ENCODE peak calls at places on chromosomes 4 and X, in six cellular contexts. O is neuronal stem cell, S is IMR-90, P is mesenchymal stem cell, U is H1, C is trophoblast cell. T is an unnamed sample.

GRCh38 chr4:139015948-139016451 is 419 bp downstream of the NOCT start:
- DNase-seq in O (no peak), S (peak), P (peak), U (no peak), C (no peak), T (no peak)

GRCh38 chrX:25015486-25016360 is at the start of gene ARX:
- DNase-seq in O (peak), S (peak), P (peak), U (peak), C (no peak), T (peak)

GRCh38 chrX:68043713-68044438 is 389.4 kb downstream of the OPHN1 start:
- DNase-seq in O (no peak), S (no peak), P (no peak), U (no peak), C (no peak), T (no peak)

GRCh38 chr4:150889306-150889705 is 125.8 kb downstream of the LRBA start:
- DNase-seq in O (no peak), S (no peak), P (no peak), U (no peak), C (no peak), T (no peak)

GRCh38 chr4:69731261-69731660 is 29.2 kb downstream of the SULT1B1 start:
- DNase-seq in O (no peak), S (no peak), P (no peak), U (no peak), C (no peak), T (no peak)

GRCh38 chr4:157818946-157819692 is 353.7 kb downstream of the GASK1B start:
- DNase-seq in O (no peak), S (no peak), P (no peak), U (no peak), C (no peak), T (no peak)

GRCh38 chr4:30768278-30768677 is 48.1 kb downstream of the PCDH7 start:
- DNase-seq in O (no peak), S (no peak), P (peak), U (no peak), C (no peak), T (no peak)

GRCh38 chr4:173446416-173446815 is 47.5 kb upstream of the SCRG1 start:
- DNase-seq in O (no peak), S (no peak), P (no peak), U (no peak), C (no peak), T (no peak)

GRCh38 chr4:158578476-158578875 is 56.8 kb downstream of the RXFP1 start:
- DNase-seq in O (no peak), S (peak), P (peak), U (no peak), C (no peak), T (no peak)

GRCh38 chrX:66918511-66918910 is 279.6 kb upstream of the EDA2R start:
- DNase-seq in O (no peak), S (no peak), P (no peak), U (no peak), C (no peak), T (no peak)

GRCh38 chrX:41688835-41689234 is at the start of gene GPR34:
- DNase-seq in O (no peak), S (no peak), P (no peak), U (no peak), C (no peak), T (no peak)

GRCh38 chrX:46757052-46757451 is 1.9 kb downstream of the SLC9A7 start:
- DNase-seq in O (no peak), S (no peak), P (no peak), U (no peak), C (no peak), T (no peak)

GRCh38 chrX:48474127-48474526 is 1.9 kb upstream of the FTSJ1 start:
- DNase-seq in O (no peak), S (no peak), P (peak), U (no peak), C (no peak), T (no peak)

GRCh38 chr4:173121044-173121685 is 47.4 kb upstream of the GALNT7 start:
- DNase-seq in O (no peak), S (peak), P (peak), U (no peak), C (peak), T (peak)

GRCh38 chrX:44914532-44915198 is 41.7 kb downstream of the KDM6A start:
- DNase-seq in O (no peak), S (peak), P (peak), U (no peak), C (no peak), T (no peak)

GRCh38 chr4:20490734-20491133 is 209.5 kb upstream of the PACRGL start:
- DNase-seq in O (no peak), S (no peak), P (no peak), U (no peak), C (no peak), T (no peak)

GRCh38 chrX:68454476-68455150 is 21.3 kb upstream of the OPHN1 start:
- DNase-seq in O (no peak), S (no peak), P (no peak), U (no peak), C (no peak), T (no peak)

GRCh38 chrX:124208675-124209074 is 123.8 kb upstream of the TEX13D start:
- DNase-seq in O (no peak), S (no peak), P (no peak), U (no peak), C (no peak), T (no peak)

GRCh38 chr4:189823611-189824010 is 117.1 kb upstream of the FRG1 start:
- DNase-seq in O (no peak), S (no peak), P (no peak), U (no peak), C (no peak), T (no peak)

GRCh38 chr4:16205298-16206164 is 20.7 kb downstream of the TAPT1 start:
- DNase-seq in O (no peak), S (no peak), P (peak), U (no peak), C (no peak), T (no peak)

GRCh38 chr4:5812506-5813229 is 80.2 kb downstream of the CRMP1 start:
- DNase-seq in O (peak), S (peak), P (peak), U (no peak), C (peak), T (no peak)

GRCh38 chr4:25343671-25344070 is 31.1 kb downstream of the ZCCHC4 start:
- DNase-seq in O (no peak), S (peak), P (no peak), U (no peak), C (no peak), T (no peak)

GRCh38 chr4:76341063-76341462 is 34.5 kb downstream of the STBD1 start:
- DNase-seq in O (no peak), S (peak), P (peak), U (no peak), C (no peak), T (no peak)

GRCh38 chr4:139988863-139989765 is 164.9 kb downstream of the MAML3 start:
- DNase-seq in O (no peak), S (peak), P (peak), U (no peak), C (peak), T (peak)

GRCh38 chrX:36445576-36445975 is 526.0 kb downstream of the CFAP47 start:
- DNase-seq in O (no peak), S (no peak), P (no peak), U (no peak), C (no peak), T (no peak)

GRCh38 chr4:17030543-17030942 is 132.1 kb upstream of the LDB2 start:
- DNase-seq in O (no peak), S (peak), P (peak), U (no peak), C (no peak), T (no peak)

DNA sequence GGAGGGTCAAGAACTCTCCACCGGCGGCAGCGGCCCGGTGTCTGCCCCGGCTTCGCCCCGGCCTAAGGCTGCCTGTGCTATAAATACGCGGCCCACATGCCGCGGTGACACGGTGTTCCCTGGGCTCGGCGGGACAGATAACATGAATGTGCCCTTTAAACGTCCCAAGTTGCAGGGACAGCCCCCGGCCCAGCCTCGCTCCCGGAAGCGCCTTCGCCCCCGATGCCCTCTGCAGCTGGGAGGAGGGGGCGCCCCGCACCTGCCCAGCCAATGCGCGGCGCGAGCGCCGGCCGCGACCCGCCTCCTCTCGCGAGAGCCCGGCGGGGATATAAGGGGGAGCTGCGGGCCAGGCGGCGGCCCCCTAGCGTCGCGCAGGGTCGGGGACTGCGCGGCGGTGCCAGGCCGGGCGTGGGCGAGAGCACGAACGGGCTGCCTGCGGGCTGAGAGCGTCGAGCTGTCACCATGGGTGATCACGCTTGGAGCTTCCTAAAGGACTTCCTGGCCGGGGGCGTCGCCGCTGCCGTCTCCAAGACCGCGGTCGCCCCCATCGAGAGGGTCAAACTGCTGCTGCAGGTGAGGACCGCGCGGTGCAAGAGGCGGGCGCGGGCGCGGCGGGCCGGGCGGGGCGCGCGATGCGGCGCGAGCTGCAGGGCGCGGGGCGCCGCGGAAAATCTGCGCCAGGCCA is at the start of gene SLC25A4:
- DNase-seq in O (peak), S (peak), P (peak), U (peak), C (peak), T (peak)
- H3K27ac ChIP-seq in O (no peak), S (no peak), P (no peak), U (no peak), C (no peak), T (no peak)

GRCh38 chr4:174646326-174646725 is 124.0 kb upstream of the HPGD start:
- DNase-seq in O (no peak), S (no peak), P (no peak), U (no peak), C (no peak), T (no peak)

GRCh38 chr4:174650711-174651355 is 128.5 kb upstream of the HPGD start:
- DNase-seq in O (no peak), S (no peak), P (no peak), U (no peak), C (no peak), T (no peak)

GRCh38 chr4:174654634-174655033 is 132.3 kb upstream of the HPGD start:
- DNase-seq in O (no peak), S (no peak), P (no peak), U (no peak), C (no peak), T (no peak)

DNA sequence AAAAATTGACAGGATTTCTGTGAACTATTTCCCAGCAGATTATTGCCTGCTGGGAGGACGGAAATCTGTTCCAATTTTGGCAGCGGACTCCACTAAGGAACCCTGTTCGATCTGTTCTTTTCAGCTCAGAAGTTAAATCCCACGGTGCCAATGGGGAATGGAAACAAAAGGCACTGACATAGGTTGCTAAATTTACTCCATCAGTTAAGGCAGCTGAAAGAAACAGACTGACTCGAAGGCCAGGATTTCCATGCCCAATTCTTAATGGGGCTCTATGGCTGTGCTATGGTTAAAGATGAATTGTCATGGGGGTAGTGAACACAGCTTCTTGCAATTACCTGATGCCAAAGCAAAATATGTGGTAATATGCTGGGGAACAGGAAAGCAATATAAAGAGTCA is 126.6 kb upstream of the HPGD start:
- DNase-seq in O (no peak), S (no peak), P (no peak), U (no peak), C (no peak), T (no peak)
- H4K91ac ChIP-seq in O (no peak), S (no peak), P (no peak), U (no peak), C (no peak), T (no peak)

GRCh38 chrX:53321943-53322497 is 40.6 kb upstream of the IQSEC2 start:
- DNase-seq in O (no peak), S (no peak), P (no peak), U (no peak), C (no peak), T (no peak)

GRCh38 chrX:53319614-53320542 is 38.5 kb upstream of the IQSEC2 start:
- DNase-seq in O (no peak), S (no peak), P (no peak), U (no peak), C (no peak), T (no peak)

GRCh38 chrX:53320543-53321215 is 39.3 kb upstream of the IQSEC2 start:
- DNase-seq in O (no peak), S (no peak), P (no peak), U (no peak), C (no peak), T (no peak)

GRCh38 chrX:53323196-53323595 is 41.8 kb upstream of the IQSEC2 start:
- DNase-seq in O (no peak), S (no peak), P (no peak), U (no peak), C (no peak), T (no peak)

GRCh38 chrX:53321216-53321942 is 40.0 kb upstream of the IQSEC2 start:
- DNase-seq in O (no peak), S (no peak), P (no peak), U (no peak), C (no peak), T (no peak)
- H3K9ac ChIP-seq in O (no peak), S (no peak), P (peak), U (no peak), C (no peak), T (no peak)

DNA sequence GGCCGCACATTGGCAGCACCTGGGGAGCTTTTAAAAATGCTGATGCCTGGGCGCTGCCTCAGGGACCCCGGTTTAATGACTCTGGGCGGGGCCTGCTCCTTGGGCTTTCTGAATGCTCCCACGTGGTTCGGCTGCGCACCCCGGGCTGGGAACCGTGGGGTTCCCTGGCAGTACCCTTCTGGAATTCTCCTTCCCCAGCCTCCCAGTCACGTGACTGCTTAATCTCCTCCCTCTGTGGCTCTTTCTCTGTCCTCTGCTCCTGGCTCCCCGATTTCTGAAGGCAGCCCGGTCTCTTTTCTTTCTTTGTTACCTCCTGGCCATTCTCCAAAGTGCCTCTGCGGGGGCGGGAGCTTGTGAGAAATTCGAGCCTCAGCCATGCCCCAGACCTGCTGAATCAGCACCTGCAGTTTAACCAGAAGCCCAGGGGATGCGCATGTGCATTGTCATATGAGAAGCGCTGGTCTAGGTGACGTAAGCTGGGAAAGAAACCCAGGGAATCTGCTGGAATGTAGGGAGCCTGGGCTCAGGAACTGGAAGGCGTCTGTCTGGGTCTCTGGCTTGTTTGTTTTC is 16.6 kb downstream of the CLCN4 start:
- DNase-seq in O (peak), S (peak), P (peak), U (peak), C (peak), T (peak)
- H3K27ac ChIP-seq in O (peak), S (no peak), P (peak), U (peak), C (peak), T (no peak)

GRCh38 chr4:82811838-82812672 is 13.5 kb upstream of the SCD5 start:
- DNase-seq in O (peak), S (peak), P (peak), U (no peak), C (no peak), T (no peak)

GRCh38 chr4:82810171-82810570 is 11.6 kb upstream of the SCD5 start:
- DNase-seq in O (no peak), S (no peak), P (no peak), U (no peak), C (no peak), T (no peak)

GRCh38 chr4:82811392-82811791 is 12.8 kb upstream of the SCD5 start:
- DNase-seq in O (no peak), S (no peak), P (no peak), U (no peak), C (no peak), T (no peak)

GRCh38 chr4:82809614-82810013 is 11.0 kb upstream of the SCD5 start:
- DNase-seq in O (no peak), S (no peak), P (no peak), U (no peak), C (no peak), T (no peak)

DNA sequence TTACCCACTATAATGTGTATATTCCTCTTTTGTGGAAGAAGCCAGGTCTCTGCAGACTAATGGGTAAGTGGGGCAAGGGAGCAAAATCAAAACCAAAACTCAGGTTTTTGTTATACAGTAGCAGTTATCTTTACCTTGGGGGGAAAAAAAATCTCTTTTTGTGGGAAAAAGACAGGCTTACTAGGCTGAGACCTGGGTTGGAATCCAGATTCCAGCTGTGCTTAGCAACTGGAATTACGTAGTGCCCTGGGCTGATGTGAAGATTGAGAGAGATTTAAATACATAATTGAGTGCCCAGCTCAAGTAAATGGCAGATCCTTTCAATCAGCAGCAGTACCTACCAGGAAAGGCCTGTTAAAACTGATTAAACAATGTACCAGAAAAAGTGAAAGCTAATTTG is 15.4 kb upstream of the SCD5 start:
- DNase-seq in O (no peak), S (no peak), P (no peak), U (no peak), C (no peak), T (no peak)
- H4K91ac ChIP-seq in O (no peak), S (no peak), P (no peak), U (no peak), C (no peak), T (no peak)

DNA sequence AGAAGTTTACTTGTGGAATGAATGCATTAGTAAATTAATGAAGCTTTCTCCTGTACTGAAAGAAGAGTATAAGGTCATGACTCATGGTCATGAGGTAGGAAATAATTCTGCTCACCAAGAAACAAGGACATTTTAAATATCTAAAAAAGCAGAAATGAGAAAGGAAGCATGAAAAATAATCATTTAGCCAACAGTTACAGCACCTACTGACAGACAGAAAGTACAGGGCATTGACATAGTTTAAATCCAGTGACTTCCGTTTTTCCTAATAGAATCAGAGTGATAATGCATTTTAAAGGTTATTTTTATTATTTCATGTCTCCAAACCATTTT is 30.5 kb upstream of the ACSL1 start:
- DNase-seq in O (no peak), S (no peak), P (no peak), U (no peak), C (no peak), T (no peak)
- H3K9ac ChIP-seq in O (no peak), S (no peak), P (peak), U (no peak), C (no peak), T (no peak)

DNA sequence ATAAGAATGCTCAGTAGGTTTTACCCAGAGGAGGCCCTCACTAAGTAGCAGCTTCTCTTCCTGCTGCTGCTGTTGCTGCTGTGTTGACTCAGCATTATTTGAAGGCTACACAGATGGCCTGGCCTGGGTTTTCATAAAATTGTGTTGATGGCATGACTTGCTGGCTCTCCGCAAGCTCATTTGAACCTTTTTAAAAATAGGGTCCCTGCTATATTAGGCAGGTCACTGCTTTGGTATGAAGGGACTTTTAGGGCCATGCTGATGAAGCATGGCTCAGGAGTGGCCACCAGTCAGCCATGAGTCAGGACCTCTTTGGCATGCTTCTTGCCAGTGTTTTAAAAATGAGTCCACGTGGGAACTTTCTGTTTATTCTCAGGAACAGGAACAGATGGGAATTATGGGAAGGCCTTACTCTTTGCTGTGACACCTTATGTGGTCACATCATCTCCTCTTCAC is 128.7 kb downstream of the MID1IP1 start:
- DNase-seq in O (no peak), S (peak), P (peak), U (no peak), C (no peak), T (no peak)
- H3K27ac ChIP-seq in O (no peak), S (no peak), P (no peak), U (no peak), C (no peak), T (no peak)

DNA sequence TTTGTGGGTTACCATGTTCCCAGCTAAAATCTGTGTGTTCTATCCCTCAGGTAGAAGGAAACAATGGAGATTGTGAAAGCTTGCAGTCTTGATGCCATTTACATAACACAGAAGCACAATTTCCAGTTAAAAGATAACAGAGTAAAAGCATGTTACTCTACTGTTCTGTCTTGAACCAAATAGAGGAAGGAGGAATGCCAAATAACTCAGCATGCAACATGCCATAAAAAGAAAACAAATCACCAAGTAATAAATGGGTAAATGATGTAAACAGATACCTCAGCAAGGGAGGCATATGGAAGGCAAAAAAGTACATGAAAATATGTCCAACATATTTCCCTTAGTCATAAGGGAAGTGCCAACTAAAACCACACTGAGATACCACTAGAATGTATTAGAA is 502.6 kb upstream of the HS3ST1 start:
- DNase-seq in O (no peak), S (no peak), P (no peak), U (no peak), C (no peak), T (no peak)
- H4K91ac ChIP-seq in O (no peak), S (no peak), P (no peak), U (no peak), C (no peak), T (no peak)